ENCODE peak calls at places on chromosomes 11 and 22, in nine cellular contexts. X, D, V, U, O, B, P, E and J are unnamed samples.

GRCh38 chr11:129861702-129862107 is 33.7 kb downstream of the NFRKB start:
- DNase-seq in O (peak; percentile 90), P (peak; percentile 93), B (no peak), D (no peak), U (peak; percentile 93), E (peak; percentile 59), V (peak; percentile 92), X (no peak), J (no peak)

GRCh38 chr11:1566381-1567051 is 5.6 kb downstream of the DUSP8 start:
- DNase-seq in E (no peak), V (no peak), U (no peak), P (no peak), D (no peak), B (no peak), X (peak; percentile 5), O (no peak), J (peak; percentile 24)

GRCh38 chr11:36056160-36056751 is 112.4 kb downstream of the LDLRAD3 start:
- DNase-seq in P (peak; percentile 25), E (no peak), D (no peak), B (no peak), O (peak; percentile 55), V (peak; percentile 47), U (no peak), X (peak; percentile 57), J (peak; percentile 63)

GRCh38 chr22:23117890-23118646 is 23.7 kb downstream of the RSPH14 start:
- DNase-seq in X (no peak), B (no peak), V (no peak), E (no peak), O (no peak), P (no peak), D (no peak), U (no peak), J (no peak)

GRCh38 chr22:38176170-38176741 is 5.4 kb downstream of the PLA2G6 start:
- DNase-seq in V (peak; percentile 86), E (peak; percentile 88), D (peak; percentile 99), B (peak; percentile 43), P (peak; percentile 95), X (peak; percentile 68), O (peak; percentile 75), U (no peak), J (no peak)

GRCh38 chr22:20550851-20551744 is 43.7 kb downstream of the MED15 start:
- DNase-seq in O (peak; percentile 54), E (no peak), U (no peak), V (peak; percentile 88), P (peak; percentile 77), D (peak; percentile 56), X (no peak), B (no peak), J (no peak)

GRCh38 chr22:25829237-25829636 is 87.2 kb downstream of the MYO18B start:
- DNase-seq in B (no peak), P (no peak), O (no peak), U (no peak), V (no peak), E (no peak), X (no peak), D (no peak), J (no peak)

GRCh38 chr11:72755794-72756285 is 3.6 kb upstream of the ARAP1 start:
- DNase-seq in O (no peak), V (no peak), U (no peak), P (no peak), B (no peak), X (no peak), D (no peak), E (no peak), J (no peak)

GRCh38 chr22:38017272-38017920 is 33.0 kb upstream of the SOX10 start:
- DNase-seq in V (peak; percentile 53), U (no peak), P (peak; percentile 65), O (peak; percentile 54), E (peak; percentile 81), X (no peak), D (peak; percentile 83), B (peak; percentile 75), J (no peak)

GRCh38 chr11:46693597-46694012 is 6.8 kb downstream of the ARHGAP1 start:
- DNase-seq in U (no peak), D (no peak), P (peak; percentile 73), E (no peak), X (no peak), V (peak; percentile 91), B (no peak), O (no peak), J (no peak)

GRCh38 chr11:122268601-122269130 is 152.7 kb upstream of the BLID start:
- DNase-seq in X (no peak), V (no peak), O (no peak), E (no peak), P (no peak), B (no peak), U (no peak), D (no peak), J (no peak)

GRCh38 chr11:122267602-122268001 is 151.6 kb upstream of the BLID start:
- DNase-seq in V (peak; percentile 48), X (no peak), O (peak; percentile 60), B (no peak), P (peak; percentile 86), D (no peak), U (no peak), E (no peak), J (no peak)

GRCh38 chr11:122275513-122275912 is 159.5 kb upstream of the BLID start:
- DNase-seq in O (no peak), U (no peak), V (no peak), D (no peak), P (peak; percentile 17), X (no peak), E (no peak), B (no peak), J (no peak)

GRCh38 chr11:122271167-122271566 is 155.2 kb upstream of the BLID start:
- DNase-seq in P (no peak), O (no peak), E (no peak), U (no peak), B (no peak), D (peak; percentile 30), X (no peak), V (no peak), J (no peak)

GRCh38 chr11:122271747-122272146 is 155.7 kb upstream of the BLID start:
- DNase-seq in U (no peak), V (no peak), E (no peak), D (no peak), B (no peak), O (no peak), P (no peak), X (no peak), J (no peak)
- TF ChIP-seq CTCF in U (no peak), V (no peak), E (no peak), D (no peak), B (no peak), O (no peak), P (no peak), X (no peak), J (no peak)

GRCh38 chr11:68214173-68215086 is 1.3 kb upstream of the KMT5B start:
- DNase-seq in X (peak; percentile 35), D (peak; percentile 31), E (peak; percentile 35), O (peak; percentile 12), U (no peak), P (no peak), V (no peak), B (no peak), J (peak; percentile 72)

GRCh38 chr11:68213555-68214172 is 568 bp upstream of the KMT5B start:
- DNase-seq in O (peak; percentile 97), X (peak; percentile 89), D (peak; percentile 87), E (peak; percentile 93), P (peak; percentile 99), B (peak; percentile 79), U (peak; percentile 76), V (peak; percentile 97), J (peak; percentile 91)

GRCh38 chr11:68211546-68211945 is 1.6 kb downstream of the KMT5B start:
- DNase-seq in O (no peak), D (no peak), X (no peak), E (no peak), V (no peak), P (no peak), B (no peak), U (no peak), J (no peak)

GRCh38 chr11:68213135-68213515 is at the start of gene KMT5B:
- DNase-seq in O (peak; percentile 71), D (no peak), E (peak; percentile 80), B (no peak), P (peak; percentile 69), X (no peak), U (no peak), V (peak; percentile 63), J (peak; percentile 78)

DNA sequence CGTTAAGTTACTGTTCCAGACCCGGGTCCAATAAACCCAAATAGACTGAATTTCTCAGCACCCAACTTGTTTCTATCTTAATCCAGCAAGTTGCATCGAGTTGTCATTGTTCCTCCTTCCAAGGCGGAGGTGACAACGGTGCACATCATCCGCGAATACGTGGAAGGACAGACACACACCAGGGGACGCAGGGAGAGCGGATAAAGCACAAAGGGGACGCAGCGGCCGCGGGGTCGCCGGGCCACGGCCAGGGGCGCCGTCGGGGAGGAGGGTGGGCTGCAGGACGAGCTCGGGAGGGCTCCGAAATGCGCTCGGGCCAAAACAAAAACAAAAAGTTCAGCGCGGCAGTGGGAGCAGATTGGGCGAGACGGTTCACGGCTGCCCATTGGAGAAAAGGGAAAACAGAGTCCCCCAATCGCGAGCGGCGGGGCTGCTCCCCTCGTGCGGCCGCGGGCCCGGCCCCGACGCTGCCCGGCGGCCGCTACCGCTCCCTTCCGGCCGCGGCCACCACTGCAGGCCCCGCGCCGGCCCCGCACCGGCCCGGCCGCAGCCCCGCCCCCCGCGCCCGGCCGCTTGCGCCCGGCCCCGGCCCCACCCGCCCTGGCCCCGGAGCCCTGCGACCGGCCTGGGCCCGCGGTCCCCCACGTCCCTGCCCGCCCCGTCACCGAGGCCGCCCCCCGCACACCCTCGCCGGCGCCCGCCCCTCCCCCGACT is 518 bp downstream of the KMT5B start:
- DNase-seq in D (peak; percentile 71), U (peak; percentile 65), X (peak; percentile 72), O (peak; percentile 78), B (peak; percentile 39), V (peak; percentile 84), E (peak; percentile 75), P (peak; percentile 78), J (peak; percentile 76)
- TF ChIP-seq CTCF in D (peak; percentile 48), U (peak; percentile 21), X (peak; percentile 37), O (peak; percentile 6), B (peak; percentile 45), V (peak; percentile 26), E (peak; percentile 26), P (no peak), J (no peak)

GRCh38 chr22:43011079-43011478 is 3.9 kb downstream of the PACSIN2 start:
- DNase-seq in P (no peak), O (no peak), D (no peak), B (no peak), X (no peak), E (no peak), V (no peak), U (peak; percentile 45), J (no peak)
- TF ChIP-seq CTCF in P (peak; percentile 22), O (no peak), D (no peak), B (no peak), X (no peak), E (no peak), V (peak; percentile 11), U (no peak), J (no peak)

DNA sequence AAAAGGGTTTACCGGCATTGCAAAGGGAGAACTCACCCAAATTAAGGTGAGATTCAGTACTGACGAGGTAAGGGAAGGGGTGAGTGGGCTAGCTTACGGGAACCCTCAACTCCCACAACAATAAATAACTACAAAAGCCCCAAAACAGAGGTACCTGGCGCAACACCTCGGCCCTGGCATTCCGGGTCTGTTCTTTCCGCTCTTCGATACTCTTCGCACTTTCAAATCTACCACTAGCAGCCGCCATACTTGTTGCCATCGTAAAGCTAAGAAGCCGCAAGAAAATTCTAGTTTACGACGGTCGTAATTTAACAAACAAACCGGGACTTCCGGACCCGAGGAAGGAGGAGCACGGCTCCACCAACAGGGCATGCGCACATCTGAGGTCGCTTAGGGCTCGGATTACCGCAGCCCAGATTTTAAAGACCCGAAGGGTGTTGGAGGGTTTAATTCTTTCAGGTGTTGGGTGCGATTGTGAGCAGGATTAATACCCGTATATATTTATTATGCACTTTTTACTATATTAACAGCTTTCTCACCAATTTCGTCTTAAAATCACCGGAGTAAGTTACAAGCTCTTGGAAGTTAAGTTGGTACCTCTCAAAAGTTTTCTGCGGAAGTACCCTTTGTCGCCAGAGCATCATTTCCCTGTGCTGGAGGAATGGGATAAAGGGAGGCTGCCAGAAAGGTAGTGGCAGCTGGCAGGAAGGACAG is at the start of gene CWF19L2:
- DNase-seq in P (peak; percentile 96), B (peak; percentile 66), V (peak; percentile 95), E (peak; percentile 91), D (peak; percentile 87), O (peak; percentile 97), X (peak; percentile 81), U (peak; percentile 96), J (peak; percentile 87)
- TF ChIP-seq CTCF in P (no peak), B (no peak), V (no peak), E (no peak), D (no peak), O (no peak), X (no peak), U (peak; percentile 25), J (no peak)